ENCODE peak calls at places on chromosome 13, in seven cellular contexts. M is osteoblast, K is ascending aorta, O is left lung, H is tibial nerve, U is uterus, I is psoas muscle. V is an unnamed sample. For H3K27me3, the result is how much of the 10 kb centered on the place peaks cover.

GRCh38 chr13:109840201-109840892 is 54.0 kb upstream of the IRS2 start:
- DNase-seq in M (no peak), K (no peak), O (no peak), H (no peak), U (no peak), I (no peak), V (no peak)

GRCh38 chr13:38386421-38386820 is 36.8 kb downstream of the UFM1 start:
- DNase-seq in M (no peak), K (no peak), O (no peak), H (no peak), U (no peak), I (no peak), V (no peak)

GRCh38 chr13:102580552-102581169 is 16.1 kb upstream of the TPP2 start:
- DNase-seq in M (peak), K (no peak), O (no peak), H (peak), U (no peak), I (no peak), V (no peak)

GRCh38 chr13:100129605-100130004 is 40.7 kb downstream of the PCCA start:
- DNase-seq in M (peak), K (no peak), O (no peak), H (peak), U (no peak), I (no peak), V (no peak)

GRCh38 chr13:46288570-46289259 is 77.0 kb downstream of the LRRC63 start:
- DNase-seq in M (no peak), K (no peak), O (no peak), H (no peak), U (no peak), I (no peak), V (no peak)

GRCh38 chr13:44470623-44471562 is 97.3 kb downstream of the SERP2 start:
- DNase-seq in M (no peak), K (no peak), O (no peak), H (no peak), U (no peak), I (no peak), V (no peak)

GRCh38 chr13:36072536-36072935 is 58.6 kb downstream of the DCLK1 start:
- DNase-seq in M (no peak), K (no peak), O (no peak), H (no peak), U (no peak), I (no peak), V (no peak)

GRCh38 chr13:29429496-29429895 is 166.0 kb downstream of the SLC7A1 start:
- DNase-seq in M (no peak), K (no peak), O (no peak), H (no peak), U (no peak), I (no peak), V (no peak)

GRCh38 chr13:87884874-87885273 is 213.7 kb downstream of the SLITRK5 start:
- DNase-seq in M (no peak), K (no peak), O (no peak), H (no peak), U (no peak), I (no peak), V (no peak)

GRCh38 chr13:31116224-31116623 is 45.5 kb downstream of the HSPH1 start:
- DNase-seq in M (no peak), K (peak), O (no peak), H (no peak), U (no peak), I (no peak), V (no peak)

GRCh38 chr13:107778094-107778493 is 437.2 kb downstream of the LIG4 start:
- DNase-seq in M (peak), K (no peak), O (no peak), H (no peak), U (no peak), I (no peak), V (no peak)

GRCh38 chr13:57637515-57637914 is 6.0 kb downstream of the PCDH17 start:
- DNase-seq in M (no peak), K (no peak), O (no peak), H (no peak), U (no peak), I (no peak), V (no peak)
- H3K27ac ChIP-seq in M (no peak), K (no peak), O (no peak), H (no peak), U (no peak), I (no peak), V (no peak)

GRCh38 chr13:98406971-98407370 is 169.9 kb downstream of the STK24 start:
- DNase-seq in M (no peak), K (peak), O (no peak), H (no peak), U (no peak), I (no peak), V (no peak)

GRCh38 chr13:98405690-98406344 is 171.1 kb downstream of the STK24 start:
- DNase-seq in M (no peak), K (no peak), O (no peak), H (no peak), U (no peak), I (no peak), V (no peak)

GRCh38 chr13:98406475-98406874 is 170.4 kb downstream of the STK24 start:
- DNase-seq in M (no peak), K (peak), O (no peak), H (no peak), U (no peak), I (no peak), V (no peak)

GRCh38 chr13:98403076-98403475 is 173.8 kb downstream of the STK24 start:
- DNase-seq in M (no peak), K (no peak), O (no peak), H (no peak), U (no peak), I (no peak), V (no peak)

DNA sequence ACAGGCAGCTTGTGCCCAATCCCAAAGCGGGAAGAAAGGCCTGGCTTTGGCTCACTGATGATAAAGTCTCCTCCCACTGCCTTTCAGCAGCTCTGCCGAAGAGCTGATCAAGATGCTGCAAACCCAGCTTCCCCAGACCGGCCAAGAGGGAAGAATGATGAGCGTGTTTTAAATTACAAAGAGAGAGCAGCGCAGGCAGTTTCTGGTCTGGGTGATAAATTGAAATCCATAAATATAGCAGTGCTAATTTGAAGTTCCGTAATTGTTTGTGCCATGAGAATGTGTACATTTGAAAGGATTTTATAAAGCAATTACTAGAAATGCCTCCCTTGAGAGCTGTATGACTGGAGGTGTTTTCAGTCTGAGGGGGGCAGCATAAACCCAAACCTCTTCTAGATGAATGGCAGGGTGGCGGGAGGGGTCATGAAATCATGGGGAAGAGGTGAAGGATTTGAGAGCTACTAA is 171.8 kb downstream of the STK24 start:
- DNase-seq in M (no peak), K (peak), O (no peak), H (no peak), U (no peak), I (no peak), V (no peak)
- TF ChIP-seq CTCF in M (no peak), K (no peak), O (no peak), H (no peak), U (no peak), I (no peak), V (no peak)

GRCh38 chr13:113160983-113161382 is 2.5 kb downstream of the PROZ start:
- DNase-seq in M (no peak), K (no peak), O (no peak), H (no peak), U (no peak), I (no peak), V (no peak)
- H3K27me3 ChIP-seq in M (under half), K (under half), O (under half), H (half or more), U (under half), I (under half), V (under half)

GRCh38 chr13:96109125-96109524 is 19.2 kb downstream of the HS6ST3 start:
- DNase-seq in M (no peak), K (no peak), O (no peak), H (no peak), U (no peak), I (no peak), V (no peak)
- H3K27ac ChIP-seq in M (no peak), K (no peak), O (no peak), H (no peak), U (no peak), I (no peak), V (no peak)

DNA sequence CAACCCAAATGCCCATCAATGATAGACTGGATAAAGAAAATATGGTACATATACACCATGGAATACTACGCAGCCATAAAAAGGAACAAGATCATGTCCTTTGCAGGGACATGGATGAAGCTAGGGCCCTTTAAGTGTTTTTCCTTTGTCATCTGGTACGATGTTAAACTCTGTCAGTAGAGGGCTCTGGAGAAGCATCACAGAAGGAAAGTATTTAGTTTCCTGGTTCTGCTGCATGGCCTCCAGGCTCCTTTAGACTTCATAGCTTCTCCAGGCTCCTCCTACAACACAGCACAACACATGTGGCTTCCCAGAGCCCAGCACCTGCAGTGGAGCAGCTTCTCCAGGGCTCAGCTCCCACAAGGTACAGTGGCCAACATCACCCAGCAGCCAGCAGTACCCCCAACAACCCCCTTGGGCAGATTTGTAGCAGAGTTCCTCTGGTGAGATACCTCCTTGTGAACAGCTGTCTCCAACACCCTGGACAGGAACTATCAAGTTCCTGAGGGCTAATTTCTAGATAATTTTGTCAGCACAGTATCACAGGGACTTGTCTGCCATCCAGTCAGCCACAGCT is 63.4 kb downstream of the KCTD12 start:
- DNase-seq in M (no peak), K (no peak), O (no peak), H (no peak), U (no peak), I (no peak), V (no peak)
- TF ChIP-seq CTCF in M (peak), K (peak), O (peak), H (no peak), U (peak), I (no peak), V (peak)

GRCh38 chr13:39599842-39600241 is 3.2 kb downstream of the LHFPL6 start:
- DNase-seq in M (no peak), K (no peak), O (no peak), H (no peak), U (no peak), I (no peak), V (no peak)

GRCh38 chr13:39602277-39602613 is 748 bp downstream of the LHFPL6 start:
- DNase-seq in M (no peak), K (no peak), O (no peak), H (no peak), U (no peak), I (no peak), V (no peak)

GRCh38 chr13:39600766-39601165 is 2.2 kb downstream of the LHFPL6 start:
- DNase-seq in M (peak), K (peak), O (no peak), H (peak), U (no peak), I (no peak), V (no peak)

GRCh38 chr13:39602614-39603366 is at the start of gene LHFPL6:
- DNase-seq in M (peak), K (peak), O (peak), H (peak), U (peak), I (peak), V (no peak)

DNA sequence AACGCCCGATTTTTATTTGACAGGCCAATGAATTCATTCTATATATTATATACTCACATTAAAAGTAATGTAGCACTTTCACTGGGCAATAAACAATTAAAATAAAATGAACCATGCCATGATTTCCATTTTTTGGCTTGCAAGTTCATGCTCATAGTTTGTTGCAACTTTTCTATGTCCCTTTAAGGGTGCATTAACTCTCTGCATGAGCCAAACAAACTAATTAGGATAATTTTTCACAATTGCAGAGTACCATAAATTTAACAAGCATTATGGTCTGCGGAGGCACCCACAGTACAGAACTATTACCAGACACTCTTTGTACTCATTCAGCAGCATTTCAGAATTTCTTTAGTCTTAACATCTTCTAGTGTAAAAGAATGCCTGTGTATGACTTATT is 1.4 kb downstream of the LHFPL6 start:
- DNase-seq in M (no peak), K (no peak), O (no peak), H (no peak), U (no peak), I (no peak), V (no peak)
- H3K27me3 ChIP-seq in M (under half), K (under half), O (under half), H (under half), U (under half), I (under half), V (under half)

GRCh38 chr13:111537843-111538499 is 217.5 kb downstream of the TEX29 start:
- DNase-seq in M (no peak), K (no peak), O (no peak), H (no peak), U (no peak), I (no peak), V (no peak)

GRCh38 chr13:111541345-111541744 is 220.9 kb downstream of the TEX29 start:
- DNase-seq in M (no peak), K (no peak), O (peak), H (no peak), U (no peak), I (no peak), V (no peak)

GRCh38 chr13:111539252-111539651 is 218.8 kb downstream of the TEX29 start:
- DNase-seq in M (no peak), K (no peak), O (peak), H (no peak), U (no peak), I (no peak), V (no peak)

GRCh38 chr13:111540486-111540885 is 220.0 kb downstream of the TEX29 start:
- DNase-seq in M (no peak), K (no peak), O (peak), H (no peak), U (no peak), I (no peak), V (no peak)

DNA sequence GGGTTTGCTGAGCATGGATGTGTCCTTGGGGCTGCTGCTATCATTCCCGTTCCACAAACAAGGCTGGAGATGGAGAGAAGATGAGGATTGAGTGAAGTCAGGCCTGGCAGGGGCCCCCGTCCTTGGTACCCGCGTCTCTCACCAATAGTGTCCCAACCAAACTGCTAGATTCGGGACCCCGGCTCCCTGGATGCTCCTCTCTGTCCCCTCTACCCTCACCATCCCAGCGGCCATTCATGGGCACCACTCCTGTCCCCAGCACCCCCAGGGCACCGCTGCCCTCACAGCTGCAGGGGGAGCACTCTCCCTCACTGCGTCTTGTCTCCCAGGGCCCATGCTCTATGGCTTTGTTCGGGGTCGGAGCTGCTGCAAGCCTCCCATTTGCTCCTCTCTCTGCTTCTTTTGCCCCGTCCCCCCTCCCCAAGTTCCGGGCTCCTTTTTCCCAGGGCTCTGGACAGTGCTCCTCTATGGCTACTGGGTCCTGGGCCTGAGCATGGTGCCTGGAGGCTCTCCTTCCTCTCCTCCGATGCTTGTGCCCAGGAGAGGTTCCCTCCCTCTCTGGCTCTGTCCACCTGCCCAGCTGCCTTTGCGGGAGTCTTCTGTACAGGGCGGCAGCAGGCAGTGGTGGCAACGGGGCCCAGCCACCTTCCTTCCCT is 219.5 kb downstream of the TEX29 start:
- DNase-seq in M (no peak), K (no peak), O (peak), H (no peak), U (no peak), I (no peak), V (no peak)
- H3K27ac ChIP-seq in M (no peak), K (no peak), O (no peak), H (no peak), U (no peak), I (no peak), V (no peak)

GRCh38 chr13:42878721-42879120 is 97.3 kb downstream of the FAM216B start:
- DNase-seq in M (no peak), K (no peak), O (no peak), H (no peak), U (no peak), I (no peak), V (no peak)

GRCh38 chr13:42876270-42876714 is 94.9 kb downstream of the FAM216B start:
- DNase-seq in M (no peak), K (no peak), O (no peak), H (no peak), U (no peak), I (no peak), V (no peak)

GRCh38 chr13:42876810-42877550 is 95.6 kb downstream of the FAM216B start:
- DNase-seq in M (peak), K (no peak), O (no peak), H (no peak), U (no peak), I (no peak), V (no peak)

GRCh38 chr13:42873081-42873480 is 91.7 kb downstream of the FAM216B start:
- DNase-seq in M (no peak), K (no peak), O (no peak), H (no peak), U (no peak), I (no peak), V (no peak)

GRCh38 chr13:42875448-42876269 is 94.3 kb downstream of the FAM216B start:
- DNase-seq in M (no peak), K (no peak), O (no peak), H (no peak), U (no peak), I (no peak), V (no peak)
- TF ChIP-seq CTCF in M (no peak), K (no peak), O (no peak), H (no peak), U (no peak), I (no peak), V (no peak)